ENCODE peak calls at places on chromosomes 4 and X, in nine cellular contexts. B is esophagus mucosa; G is effector memory CD8-positive, alpha-beta T cell; M is activated T-cell treated with anti-CD3 and anti-CD28 coated beads, Interleukin-2, amount 50 U/mL, for 4 hours; Z is activated CD4-positive, alpha-beta T cell treated with anti-CD3 and anti-CD28 coated beads for 36 hours; V is stimulated activated naive B cell treated with anti-CD40 and anti-IgM and Interleukin-4, amounts not matched to agents 10 μg/mL and 1 μg/mL and 100 μg/mL, for 72 hours; F is body of pancreas; L is upper lobe of right lung; W is Panc1. S is an unnamed sample.

GRCh38 chr4:153936121-153936520 is 147.2 kb upstream of the SFRP2 start:
- ATAC-seq in B (no peak), G (no peak), M (no peak), Z (no peak), V (no peak), F (no peak), L (no peak), W (no peak), S (no peak)

GRCh38 chr4:110059556-110060191 is 138.7 kb downstream of the ELOVL6 start:
- ATAC-seq in B (peak), G (peak), M (peak), Z (peak), V (peak), F (peak), L (peak), W (no peak), S (peak)

GRCh38 chr4:128371004-128371777 is 83.6 kb upstream of the PGRMC2 start:
- ATAC-seq in B (no peak), G (no peak), M (no peak), Z (no peak), V (no peak), F (no peak), L (peak), W (no peak), S (no peak)

GRCh38 chr4:24988776-24989175 is 42.0 kb downstream of the LGI2 start:
- ATAC-seq in B (no peak), G (no peak), M (no peak), Z (no peak), V (no peak), F (no peak), L (peak), W (peak), S (no peak)

GRCh38 chrX:153632612-153632980 is 14.4 kb upstream of the DUSP9 start:
- ATAC-seq in B (no peak), G (no peak), M (no peak), Z (no peak), V (no peak), F (no peak), L (no peak), W (no peak), S (no peak)

GRCh38 chrX:110703641-110704040 is 92.0 kb downstream of the CHRDL1 start:
- ATAC-seq in B (no peak), G (no peak), M (no peak), Z (no peak), V (no peak), F (no peak), L (peak), W (no peak), S (no peak)

GRCh38 chr4:30056016-30056415 is 664.2 kb upstream of the PCDH7 start:
- ATAC-seq in B (no peak), G (no peak), M (no peak), Z (no peak), V (no peak), F (no peak), L (no peak), W (no peak), S (no peak)

GRCh38 chrX:71170660-71171059 is 26.0 kb downstream of the NLGN3 start:
- ATAC-seq in B (no peak), G (no peak), M (no peak), Z (no peak), V (no peak), F (no peak), L (no peak), W (no peak), S (no peak)

GRCh38 chrX:46317158-46317557 is 228.1 kb downstream of the ZNF674 start:
- ATAC-seq in B (peak), G (no peak), M (no peak), Z (no peak), V (no peak), F (peak), L (no peak), W (peak), S (no peak)

GRCh38 chr4:67460574-67460973 is 84.7 kb downstream of the CENPC start:
- ATAC-seq in B (no peak), G (no peak), M (no peak), Z (no peak), V (no peak), F (no peak), L (no peak), W (no peak), S (no peak)

GRCh38 chr4:122541996-122542395 is 78.9 kb downstream of the IL21 start:
- ATAC-seq in B (no peak), G (no peak), M (no peak), Z (peak), V (no peak), F (no peak), L (no peak), W (no peak), S (peak)

GRCh38 chr4:2947926-2948325 is 15.3 kb downstream of the NOP14 start:
- ATAC-seq in B (peak), G (no peak), M (no peak), Z (no peak), V (no peak), F (no peak), L (no peak), W (no peak), S (no peak)

GRCh38 chr4:21512351-21512750 is 436.2 kb downstream of the KCNIP4 start:
- ATAC-seq in B (peak), G (no peak), M (no peak), Z (no peak), V (no peak), F (no peak), L (no peak), W (peak), S (no peak)

GRCh38 chrX:82912401-82912800 is 595.7 kb upstream of the POU3F4 start:
- ATAC-seq in B (no peak), G (no peak), M (no peak), Z (no peak), V (no peak), F (no peak), L (no peak), W (no peak), S (no peak)

GRCh38 chr4:61202638-61203495 is 2.7 kb downstream of the ADGRL3 start:
- ATAC-seq in B (peak), G (no peak), M (no peak), Z (no peak), V (no peak), F (no peak), L (peak), W (peak), S (no peak)

GRCh38 chr4:102761478-102761790 is 666 bp upstream of the MANBA start:
- ATAC-seq in B (no peak), G (no peak), M (no peak), Z (no peak), V (no peak), F (no peak), L (no peak), W (no peak), S (no peak)

GRCh38 chr4:3704669-3705068 is 61.5 kb upstream of the ADRA2C start:
- ATAC-seq in B (no peak), G (no peak), M (no peak), Z (no peak), V (no peak), F (no peak), L (no peak), W (no peak), S (no peak)

GRCh38 chr4:21452931-21453330 is 495.6 kb downstream of the KCNIP4 start:
- ATAC-seq in B (no peak), G (no peak), M (no peak), Z (no peak), V (no peak), F (no peak), L (no peak), W (no peak), S (no peak)

GRCh38 chr4:18630218-18631110 is 608.9 kb upstream of the LCORL start:
- ATAC-seq in B (no peak), G (no peak), M (no peak), Z (no peak), V (no peak), F (no peak), L (no peak), W (no peak), S (no peak)

GRCh38 chr4:87260477-87260876 is 40.1 kb upstream of the KLHL8 start:
- ATAC-seq in B (no peak), G (no peak), M (no peak), Z (no peak), V (no peak), F (no peak), L (no peak), W (no peak), S (no peak)

GRCh38 chrX:40570346-40571093 is 10.2 kb upstream of the ATP6AP2 start:
- ATAC-seq in B (no peak), G (no peak), M (peak), Z (peak), V (peak), F (no peak), L (peak), W (no peak), S (peak)

GRCh38 chr4:17436750-17437090 is 75.2 kb downstream of the QDPR start:
- ATAC-seq in B (no peak), G (no peak), M (no peak), Z (no peak), V (no peak), F (no peak), L (peak), W (no peak), S (no peak)

GRCh38 chrX:119399772-119400101 is 601 bp downstream of the SLC25A43 start:
- ATAC-seq in B (no peak), G (no peak), M (no peak), Z (no peak), V (no peak), F (no peak), L (no peak), W (peak), S (no peak)

GRCh38 chr4:118287691-118288090 is 65.1 kb downstream of the PRSS12 start:
- ATAC-seq in B (no peak), G (no peak), M (no peak), Z (no peak), V (no peak), F (no peak), L (no peak), W (no peak), S (no peak)

GRCh38 chrX:134537179-134537945 is 77.4 kb downstream of the HPRT1 start:
- ATAC-seq in B (no peak), G (no peak), M (no peak), Z (no peak), V (no peak), F (no peak), L (no peak), W (peak), S (no peak)

GRCh38 chr4:119314356-119314755 is 7.6 kb downstream of the FABP2 start:
- ATAC-seq in B (peak), G (peak), M (peak), Z (peak), V (peak), F (peak), L (peak), W (peak), S (peak)

GRCh38 chr4:168995537-168996295 is 14.3 kb downstream of the CBR4 start:
- ATAC-seq in B (peak), G (no peak), M (peak), Z (no peak), V (no peak), F (no peak), L (peak), W (no peak), S (no peak)

GRCh38 chr4:3783691-3784306 is 17.6 kb downstream of the ADRA2C start:
- ATAC-seq in B (no peak), G (no peak), M (no peak), Z (peak), V (no peak), F (peak), L (no peak), W (peak), S (peak)